ENCODE peak calls at places on chromosomes 4 and X, in four cellular contexts. E is suprapubic skin, M is transverse colon, D is Peyer's patch. Q is an unnamed sample.
A peak's percentile ranks its signal among the peaks of the same experiment; 100 is the strongest.

GRCh38 chrX:23503835-23504539 is 163.3 kb upstream of the PRDX4 start:
- DNase-seq in E (no peak), M (peak; percentile 59), D (peak; percentile 69), Q (no peak)

GRCh38 chrX:8201896-8202331 is 30.8 kb upstream of the VCX2 start:
- DNase-seq in E (no peak), M (no peak), D (no peak), Q (no peak)

GRCh38 chrX:38095971-38096529 is 89.7 kb downstream of the SYTL5 start:
- DNase-seq in E (no peak), M (no peak), D (no peak), Q (no peak)

GRCh38 chr4:88737304-88738015 is 39.8 kb upstream of the NAP1L5 start:
- DNase-seq in E (no peak), M (peak; percentile 20), D (no peak), Q (no peak)

GRCh38 chrX:131901581-131901980 is 121.5 kb upstream of the STK26 start:
- DNase-seq in E (no peak), M (no peak), D (no peak), Q (no peak)

GRCh38 chr4:16909245-16909644 is 10.8 kb upstream of the LDB2 start:
- DNase-seq in E (no peak), M (no peak), D (no peak), Q (no peak)

GRCh38 chrX:132631579-132632232 is 142.9 kb upstream of the MBNL3 start:
- DNase-seq in E (no peak), M (no peak), D (no peak), Q (no peak)

GRCh38 chr4:167897116-167897515 is 195.2 kb upstream of the ANXA10 start:
- DNase-seq in E (no peak), M (no peak), D (no peak), Q (no peak)

GRCh38 chr4:67928547-67928946 is 34.7 kb downstream of the TMPRSS11A start:
- DNase-seq in E (no peak), M (no peak), D (no peak), Q (no peak)

GRCh38 chr4:77152421-77152820 is 4.6 kb upstream of the CCNG2 start:
- DNase-seq in E (no peak), M (no peak), D (no peak), Q (no peak)

GRCh38 chrX:9897761-9898161 is 69.4 kb upstream of the CLDN34 start:
- DNase-seq in E (no peak), M (no peak), D (no peak), Q (no peak)

GRCh38 chr4:36446275-36446674 is 164.9 kb downstream of the DTHD1 start:
- DNase-seq in E (no peak), M (no peak), D (no peak), Q (no peak)

GRCh38 chr4:87848622-87849351 is 16.0 kb downstream of the MEPE start:
- DNase-seq in E (no peak), M (peak; percentile 29), D (no peak), Q (no peak)

GRCh38 chr4:128831526-128832252 is 22.2 kb downstream of the JADE1 start:
- DNase-seq in E (no peak), M (no peak), D (no peak), Q (no peak)

GRCh38 chrX:72306085-72306801 is 529 bp upstream of the CITED1 start:
- DNase-seq in E (no peak), M (no peak), D (no peak), Q (peak; percentile 19)

GRCh38 chrX:40205471-40205870 is 107.7 kb upstream of the BCOR start:
- DNase-seq in E (no peak), M (no peak), D (no peak), Q (no peak)

GRCh38 chr4:60656171-60656570 is 544.0 kb upstream of the ADGRL3 start:
- DNase-seq in E (no peak), M (no peak), D (no peak), Q (no peak)

GRCh38 chr4:101205878-101206277 is 141.4 kb downstream of the PPP3CA start:
- DNase-seq in E (no peak), M (no peak), D (no peak), Q (no peak)

GRCh38 chr4:40722576-40723161 is 27.1 kb upstream of the NSUN7 start:
- DNase-seq in E (no peak), M (peak; percentile 36), D (no peak), Q (no peak)

GRCh38 chrX:68995386-68995779 is 166.6 kb downstream of the EFNB1 start:
- DNase-seq in E (peak; percentile 27), M (no peak), D (no peak), Q (no peak)

GRCh38 chr4:184267673-184268573 is 50.2 kb upstream of the ENPP6 start:
- DNase-seq in E (no peak), M (peak; percentile 77), D (no peak), Q (peak; percentile 64)

GRCh38 chr4:134540588-134540987 is 339.0 kb upstream of the PABPC4L start:
- DNase-seq in E (no peak), M (no peak), D (no peak), Q (no peak)

GRCh38 chr4:177490769-177491168 is 48.5 kb upstream of the AGA start:
- DNase-seq in E (no peak), M (no peak), D (no peak), Q (no peak)

GRCh38 chr4:174084542-174084941 is 198.9 kb downstream of the FBXO8 start:
- DNase-seq in E (no peak), M (no peak), D (no peak), Q (no peak)

GRCh38 chr4:141668200-141668599 is 31.8 kb downstream of the IL15 start:
- DNase-seq in E (no peak), M (no peak), D (no peak), Q (no peak)

GRCh38 chr4:41281038-41281634 is 24.4 kb downstream of the UCHL1 start:
- DNase-seq in E (no peak), M (peak; percentile 9), D (no peak), Q (no peak)

GRCh38 chr4:48851651-48852050 is 20.8 kb downstream of the OCIAD1 start:
- DNase-seq in E (no peak), M (no peak), D (no peak), Q (no peak)

GRCh38 chrX:40104649-40105015 is 6.9 kb upstream of the BCOR start:
- DNase-seq in E (no peak), M (peak; percentile 65), D (peak; percentile 75), Q (peak; percentile 34)

GRCh38 chr4:140158234-140159030 is 4.4 kb upstream of the MAML3 start:
- DNase-seq in E (no peak), M (peak; percentile 62), D (peak; percentile 46), Q (no peak)

GRCh38 chr4:21811576-21811975 is 137.0 kb downstream of the KCNIP4 start:
- DNase-seq in E (no peak), M (no peak), D (no peak), Q (no peak)

GRCh38 chr4:9952415-9952950 is 68.8 kb downstream of the SLC2A9 start:
- DNase-seq in E (no peak), M (no peak), D (no peak), Q (no peak)

GRCh38 chr4:156705291-156705690 is 266.3 kb downstream of the PDGFC start:
- DNase-seq in E (no peak), M (no peak), D (no peak), Q (no peak)

DNA sequence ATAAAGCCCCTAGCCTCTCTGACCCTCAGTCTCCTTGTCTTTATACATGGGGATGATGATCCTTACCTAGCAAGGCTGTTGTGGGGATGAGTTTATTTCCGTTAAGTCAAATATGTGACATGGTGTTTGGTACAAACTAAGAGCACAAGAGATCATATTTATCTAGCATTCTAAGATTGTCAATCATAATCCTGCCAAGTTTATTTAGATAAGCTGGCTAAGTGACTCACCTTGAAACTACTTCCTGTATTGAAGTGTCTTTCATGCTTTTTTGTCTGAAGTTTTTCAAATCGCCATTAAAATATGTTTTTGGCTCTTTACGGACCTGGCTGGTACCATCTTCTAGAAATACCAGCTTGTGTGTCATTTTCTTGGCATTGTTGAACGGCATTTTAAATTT is 30.7 kb downstream of the MAP7D3 start:
- DNase-seq in E (no peak), M (no peak), D (no peak), Q (no peak)
- TF ChIP-seq CTCF in E (no peak), M (no peak), D (no peak), Q (no peak)

GRCh38 chrX:53729756-53730155 is 43.2 kb upstream of the HUWE1 start:
- DNase-seq in E (no peak), M (no peak), D (no peak), Q (no peak)
- TF ChIP-seq CTCF in E (no peak), M (no peak), D (no peak), Q (no peak)

DNA sequence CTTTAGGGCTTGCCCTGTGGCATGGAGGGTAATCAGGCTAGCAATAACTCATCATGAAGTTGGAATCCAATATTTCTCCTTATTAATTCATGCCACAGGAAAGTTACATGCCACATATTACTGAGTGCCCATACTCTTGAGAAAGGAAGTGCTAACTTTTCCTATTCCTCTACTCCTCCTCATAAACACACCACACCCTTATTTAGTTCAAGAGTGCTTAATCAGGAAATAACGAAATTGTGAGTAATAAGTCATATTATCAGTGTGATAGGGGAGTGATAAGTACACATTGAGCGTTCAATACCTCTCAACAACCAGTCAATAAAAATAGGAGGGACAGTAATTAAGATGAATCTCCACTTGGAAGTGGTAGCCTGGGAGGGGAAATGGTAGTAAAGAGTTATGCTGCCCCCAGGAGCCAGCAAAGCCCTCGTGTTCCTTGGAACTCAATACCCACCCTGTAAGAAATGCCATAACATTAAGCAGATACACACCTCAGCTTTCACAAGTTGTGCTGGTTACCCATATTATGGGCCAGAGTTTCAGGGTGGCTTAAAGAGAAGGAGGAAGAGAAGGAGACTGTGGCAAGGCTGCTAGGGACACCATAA is 410.0 kb upstream of the NR3C2 start:
- DNase-seq in E (no peak), M (no peak), D (peak; percentile 56), Q (no peak)
- TF ChIP-seq CTCF in E (no peak), M (no peak), D (peak; percentile 57), Q (no peak)

GRCh38 chr4:83993774-83994173 is 457.9 kb downstream of the GPAT3 start:
- DNase-seq in E (no peak), M (no peak), D (no peak), Q (no peak)
- TF ChIP-seq CTCF in E (no peak), M (no peak), D (no peak), Q (no peak)

GRCh38 chrX:130084651-130085237 is 25.6 kb downstream of the ELF4 start:
- DNase-seq in E (no peak), M (no peak), D (no peak), Q (no peak)
- TF ChIP-seq CTCF in E (no peak), M (no peak), D (no peak), Q (no peak)

GRCh38 chr4:15778191-15778741 is at the start of gene CD38:
- DNase-seq in E (no peak), M (peak; percentile 68), D (no peak), Q (peak; percentile 42)

GRCh38 chr4:15779789-15780188 is 1.7 kb downstream of the CD38 start:
- DNase-seq in E (no peak), M (no peak), D (no peak), Q (no peak)

GRCh38 chr4:15777697-15778096 is 431 bp upstream of the CD38 start:
- DNase-seq in E (no peak), M (no peak), D (no peak), Q (no peak)

GRCh38 chr4:15778742-15779231 is 659 bp downstream of the CD38 start:
- DNase-seq in E (no peak), M (peak; percentile 64), D (peak; percentile 61), Q (peak; percentile 42)

DNA sequence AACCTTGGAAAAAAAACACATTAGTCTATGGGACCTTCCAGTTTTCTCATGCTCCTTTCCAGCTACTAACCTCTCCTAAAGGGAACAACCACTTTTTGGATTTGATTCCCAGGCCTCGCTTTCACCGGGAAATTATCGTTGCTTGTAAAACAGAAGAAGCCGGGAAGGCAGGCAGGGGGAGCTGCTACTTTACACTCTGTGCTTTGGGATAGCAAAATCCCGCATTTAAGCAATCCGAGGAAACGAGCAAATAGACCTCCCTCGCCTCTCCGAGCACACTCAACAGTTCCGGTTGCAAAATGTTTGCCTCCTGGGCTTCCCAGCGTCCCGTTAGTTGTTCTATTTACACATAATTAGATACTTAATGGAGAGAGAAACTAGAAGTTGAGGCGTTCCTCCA is 1.2 kb downstream of the CD38 start:
- DNase-seq in E (peak; percentile 60), M (peak; percentile 33), D (no peak), Q (no peak)
- TF ChIP-seq CTCF in E (no peak), M (peak; percentile 13), D (peak; percentile 23), Q (no peak)